ENCODE peak calls at places on chromosome 3, in six cellular contexts. G, I, K, E, J and D are unnamed samples.

GRCh38 chr3:23859012-23859743 is 53.4 kb downstream of the UBE2E1 start:
- DNase-seq in J (no peak), I (no peak), G (peak), K (peak), E (no peak), D (no peak)

GRCh38 chr3:196284396-196284795 is 3.1 kb downstream of the PCYT1A start:
- DNase-seq in K (peak), G (no peak), J (no peak), I (no peak), E (no peak), D (no peak)

GRCh38 chr3:99971761-99972160 is 142.5 kb downstream of the FILIP1L start:
- DNase-seq in E (no peak), K (no peak), G (no peak), I (no peak), J (no peak), D (no peak)

GRCh38 chr3:79651536-79652065 is 116.2 kb downstream of the ROBO1 start:
- DNase-seq in E (no peak), G (no peak), I (peak), J (peak), K (no peak), D (no peak)

GRCh38 chr3:96986241-96986640 is 171.8 kb downstream of the EPHA6 start:
- DNase-seq in G (no peak), E (no peak), I (no peak), J (no peak), K (no peak), D (no peak)

GRCh38 chr3:156819842-156820686 is 6.1 kb upstream of the LEKR1 start:
- DNase-seq in E (no peak), J (no peak), G (no peak), I (peak), K (no peak), D (no peak)

GRCh38 chr3:139281096-139281495 is 62.7 kb upstream of the MRPS22 start:
- DNase-seq in K (peak), E (no peak), G (peak), I (no peak), J (no peak), D (no peak)

GRCh38 chr3:175836622-175837021 is 977.5 kb downstream of the NAALADL2 start:
- DNase-seq in E (no peak), K (no peak), I (no peak), J (no peak), G (no peak), D (no peak)

GRCh38 chr3:36201546-36201945 is 178.8 kb upstream of the STAC start:
- DNase-seq in E (no peak), K (no peak), J (no peak), I (no peak), G (no peak), D (no peak)

GRCh38 chr3:114632757-114633424 is 339.1 kb downstream of the TIGIT start:
- DNase-seq in G (no peak), K (no peak), J (no peak), I (no peak), E (no peak), D (no peak)

GRCh38 chr3:185807455-185808068 is 17.3 kb downstream of the IGF2BP2 start:
- DNase-seq in J (no peak), I (peak), G (no peak), E (no peak), K (no peak), D (no peak)

GRCh38 chr3:14780927-14781507 is 37.7 kb upstream of the FGD5 start:
- DNase-seq in J (peak), K (peak), G (peak), E (peak), I (peak), D (peak)

GRCh38 chr3:113890256-113890900 is 51.8 kb downstream of the GRAMD1C start:
- DNase-seq in G (no peak), K (no peak), E (no peak), J (no peak), I (no peak), D (no peak)

GRCh38 chr3:46537316-46537715 is 28.8 kb downstream of the LRRC2 start:
- DNase-seq in K (no peak), G (no peak), J (no peak), I (no peak), E (no peak), D (no peak)

GRCh38 chr3:44825264-44825925 is 36.3 kb upstream of the TMEM42 start:
- DNase-seq in I (peak), K (peak), G (no peak), E (no peak), J (no peak), D (no peak)

GRCh38 chr3:39361252-39361927 is 21.8 kb upstream of the SLC25A38 start:
- DNase-seq in E (no peak), K (no peak), I (no peak), G (no peak), J (no peak), D (no peak)
- H3K4me3 ChIP-seq in E (no peak), K (no peak), I (no peak), G (no peak), J (no peak), D (no peak)

DNA sequence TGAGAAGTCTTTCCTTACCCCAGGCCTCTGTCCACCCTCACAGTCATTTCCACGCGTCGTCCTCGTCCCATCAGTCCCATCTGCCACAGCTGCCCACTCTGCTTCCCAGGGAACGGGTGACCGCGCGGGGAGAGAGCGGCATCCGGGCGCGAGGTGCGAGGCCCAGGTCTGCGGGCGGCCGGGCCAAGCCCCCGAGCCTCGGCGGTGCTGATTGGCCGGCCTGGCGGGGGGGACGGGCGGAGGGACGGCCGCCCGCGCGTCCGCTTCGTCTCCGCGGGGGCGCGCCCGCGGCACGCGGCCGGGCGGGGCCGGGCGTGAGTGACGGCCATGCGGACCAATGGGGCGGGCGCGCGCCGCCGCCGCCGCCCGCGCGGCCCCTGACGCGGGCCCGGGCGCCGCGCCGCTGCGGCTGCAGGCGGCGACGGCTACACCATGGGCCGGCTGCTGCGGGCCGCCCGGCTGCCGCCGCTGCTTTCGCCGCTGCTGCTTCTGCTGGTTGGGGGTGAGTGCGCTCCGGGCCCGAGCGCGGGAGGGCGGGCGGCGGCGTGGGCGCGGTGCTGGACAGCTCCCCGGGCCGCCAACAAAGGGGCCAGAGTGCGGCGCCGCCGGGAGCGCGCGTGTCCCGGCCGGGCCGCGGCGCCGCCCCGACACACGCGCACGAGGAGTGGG is at the start of gene PODXL2:
- DNase-seq in I (peak), G (peak), K (peak), E (peak), J (peak), D (peak)
- H3K4me3 ChIP-seq in I (peak), G (peak), K (peak), E (peak), J (peak), D (peak)

GRCh38 chr3:63532521-63532920 is 120.0 kb upstream of the SNTN start:
- DNase-seq in E (no peak), K (no peak), J (no peak), G (no peak), I (no peak), D (no peak)
- H3K4me3 ChIP-seq in E (no peak), K (no peak), J (no peak), G (no peak), I (no peak), D (no peak)

GRCh38 chr3:127820221-127820870 is 2.0 kb downstream of the MGLL start:
- DNase-seq in I (peak), K (peak), E (no peak), G (no peak), J (no peak), D (no peak)
- H3K4me3 ChIP-seq in I (no peak), K (peak), E (peak), G (peak), J (no peak), D (peak)

DNA sequence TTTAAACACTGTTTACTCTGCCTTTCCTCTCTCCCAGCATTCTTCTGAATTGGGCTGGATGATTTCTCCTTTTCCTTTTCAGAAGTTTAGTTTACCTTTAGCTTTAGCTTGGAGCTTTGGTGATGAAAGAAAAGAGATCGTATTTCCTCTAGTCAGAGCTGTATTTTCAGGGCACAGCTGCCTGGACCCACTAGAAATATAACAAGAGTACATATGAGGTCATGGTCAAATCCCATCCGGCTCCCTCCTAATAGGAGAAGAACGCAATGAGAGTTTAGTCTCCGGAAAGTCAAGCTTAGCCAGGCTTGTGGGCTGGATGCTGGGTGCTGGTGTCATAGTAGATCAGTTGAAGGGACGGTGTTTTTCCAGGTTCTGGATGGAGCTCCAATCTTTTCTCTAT is 177.1 kb upstream of the PFN2 start:
- DNase-seq in G (peak), I (peak), K (peak), J (no peak), E (no peak), D (no peak)
- H3K4me3 ChIP-seq in G (peak), I (peak), K (peak), J (no peak), E (no peak), D (no peak)

GRCh38 chr3:16178628-16178988 is 4.1 kb downstream of the GALNT15 start:
- DNase-seq in E (no peak), K (no peak), G (no peak), I (no peak), J (no peak), D (no peak)
- H3K4me3 ChIP-seq in E (no peak), K (peak), G (peak), I (no peak), J (no peak), D (peak)

GRCh38 chr3:169528289-169528688 is 135.2 kb downstream of the MECOM start:
- DNase-seq in E (no peak), I (peak), J (no peak), K (peak), G (no peak), D (no peak)
- H3K4me3 ChIP-seq in E (no peak), I (no peak), J (no peak), K (no peak), G (no peak), D (no peak)